ENCODE peak calls at places on chromosomes 7 and 10, in four cellular contexts. X, Y, V and J are unnamed samples.

GRCh38 chr7:75920431-75921161 is 5.6 kb downstream of the POR start:
- DNase-seq in X (peak; percentile 46), Y (no peak), V (no peak), J (no peak)

GRCh38 chr7:138030679-138031351 is 28.9 kb upstream of the CREB3L2 start:
- DNase-seq in X (no peak), Y (no peak), V (no peak), J (no peak)

GRCh38 chr10:70130878-70131559 is 1.6 kb downstream of the AIFM2 start:
- DNase-seq in X (no peak), Y (no peak), V (no peak), J (no peak)

GRCh38 chr7:83739527-83739926 is 90.6 kb upstream of the SEMA3E start:
- DNase-seq in X (no peak), Y (no peak), V (no peak), J (no peak)

GRCh38 chr7:21086688-21087087 is 300.0 kb upstream of the SP8 start:
- DNase-seq in X (no peak), Y (no peak), V (no peak), J (no peak)

GRCh38 chr7:22447759-22448158 is 52.2 kb downstream of the STEAP1B start:
- DNase-seq in X (no peak), Y (no peak), V (peak; percentile 88), J (no peak)

GRCh38 chr7:65475734-65476319 is 102.2 kb downstream of the ZNF92 start:
- DNase-seq in X (no peak), Y (no peak), V (peak; percentile 67), J (no peak)

GRCh38 chr10:5581670-5582566 is 57.2 kb downstream of the CALML3 start:
- DNase-seq in X (no peak), Y (no peak), V (peak; percentile 55), J (no peak)

GRCh38 chr7:7808156-7808555 is 89.7 kb upstream of the RPA3 start:
- DNase-seq in X (peak; percentile 14), Y (no peak), V (no peak), J (no peak)

GRCh38 chr7:24422611-24423010 is 138.6 kb downstream of the NPY start:
- DNase-seq in X (no peak), Y (no peak), V (no peak), J (no peak)

GRCh38 chr10:124639206-124639605 is 105.0 kb downstream of the FAM53B start:
- DNase-seq in X (no peak), Y (no peak), V (no peak), J (no peak)

GRCh38 chr7:100572949-100573675 is 588 bp downstream of the SAP25 start:
- DNase-seq in X (no peak), Y (no peak), V (no peak), J (no peak)

GRCh38 chr10:116811691-116812090 is 37.6 kb upstream of the ENO4 start:
- DNase-seq in X (no peak), Y (no peak), V (no peak), J (no peak)

GRCh38 chr7:22725585-22725984 is 1.4 kb upstream of the IL6 start:
- DNase-seq in X (peak; percentile 50), Y (no peak), V (no peak), J (peak; percentile 27)

GRCh38 chr7:130996205-130996840 is 262.3 kb upstream of the KLF14 start:
- DNase-seq in X (no peak), Y (no peak), V (no peak), J (no peak)

GRCh38 chr10:123241391-123242141 is 87.4 kb downstream of the BUB3 start:
- DNase-seq in X (no peak), Y (no peak), V (no peak), J (no peak)

GRCh38 chr10:59281861-59282260 is 80.5 kb downstream of the FAM13C start:
- DNase-seq in X (no peak), Y (no peak), V (no peak), J (no peak)

GRCh38 chr7:98034044-98035035 is 44.3 kb upstream of the OCM2 start:
- DNase-seq in X (no peak), Y (peak; percentile 65), V (no peak), J (no peak)

GRCh38 chr7:73622909-73623797 is 1.2 kb downstream of the MLXIPL start:
- DNase-seq in X (peak; percentile 81), Y (peak; percentile 88), V (no peak), J (no peak)

GRCh38 chr7:4733936-4734528 is 41.4 kb upstream of the AP5Z1 start:
- DNase-seq in X (no peak), Y (no peak), V (no peak), J (no peak)

GRCh38 chr7:151856516-151856915 is 20.4 kb downstream of the PRKAG2 start:
- DNase-seq in X (no peak), Y (no peak), V (no peak), J (no peak)

GRCh38 chr10:131933016-131933694 is 32.3 kb downstream of the PPP2R2D start:
- DNase-seq in X (peak; percentile 48), Y (no peak), V (no peak), J (no peak)

GRCh38 chr10:130364631-130365030 is 228.4 kb downstream of the GLRX3 start:
- DNase-seq in X (no peak), Y (no peak), V (no peak), J (no peak)

GRCh38 chr10:58672855-58673254 is 160.2 kb downstream of the BICC1 start:
- DNase-seq in X (no peak), Y (no peak), V (no peak), J (no peak)

GRCh38 chr10:42367532-42368230 is 270.7 kb downstream of the ZNF33B start:
- DNase-seq in X (peak; percentile 97), Y (no peak), V (peak; percentile 15), J (no peak)

GRCh38 chr7:131893627-131894345 is 337.4 kb upstream of the PODXL start:
- DNase-seq in X (no peak), Y (no peak), V (no peak), J (no peak)

GRCh38 chr7:103951311-103951710 is 38.1 kb downstream of the RELN start:
- DNase-seq in X (no peak), Y (no peak), V (no peak), J (no peak)

GRCh38 chr10:25209618-25210017 is 34.8 kb downstream of the GPR158 start:
- DNase-seq in X (no peak), Y (no peak), V (no peak), J (no peak)

GRCh38 chr7:2042650-2043049 is 190.1 kb downstream of the MAD1L1 start:
- DNase-seq in X (no peak), Y (no peak), V (no peak), J (no peak)

GRCh38 chr10:71010730-71011129 is 122.4 kb upstream of the PCBD1 start:
- DNase-seq in X (no peak), Y (no peak), V (no peak), J (no peak)

GRCh38 chr10:130018253-130018652 is 54.2 kb upstream of the EBF3 start:
- DNase-seq in X (no peak), Y (no peak), V (no peak), J (no peak)

GRCh38 chr10:43781480-43782361 is 133.0 kb upstream of the ZNF32 start:
- DNase-seq in X (no peak), Y (no peak), V (peak; percentile 13), J (no peak)

GRCh38 chr10:86443069-86443468 is 76.5 kb upstream of the GRID1 start:
- DNase-seq in X (no peak), Y (no peak), V (no peak), J (no peak)

GRCh38 chr10:54469587-54470323 is 331.3 kb downstream of the PCDH15 start:
- DNase-seq in X (no peak), Y (no peak), V (no peak), J (no peak)

GRCh38 chr10:77159538-77160110 is 478.0 kb downstream of the KCNMA1 start:
- DNase-seq in X (no peak), Y (no peak), V (no peak), J (no peak)

GRCh38 chr10:77160679-77161078 is 476.9 kb downstream of the KCNMA1 start:
- DNase-seq in X (no peak), Y (no peak), V (no peak), J (no peak)

GRCh38 chr10:77157248-77158019 is 480.2 kb downstream of the KCNMA1 start:
- DNase-seq in X (no peak), Y (no peak), V (no peak), J (no peak)

GRCh38 chr10:77156406-77156879 is 481.2 kb downstream of the KCNMA1 start:
- DNase-seq in X (no peak), Y (no peak), V (no peak), J (no peak)

GRCh38 chr10:77158666-77159065 is 478.9 kb downstream of the KCNMA1 start:
- DNase-seq in X (no peak), Y (no peak), V (no peak), J (no peak)
- TF ChIP-seq SRF in X (no peak), Y (no peak), V (no peak), J (no peak)

GRCh38 chr10:100621360-100622205 is 85.8 kb downstream of the HIF1AN start:
- DNase-seq in X (no peak), Y (no peak), V (no peak), J (no peak)
- TF ChIP-seq EGR1 in X (no peak), Y (no peak), V (no peak), J (no peak)

GRCh38 chr7:37346761-37347160 is 101.9 kb downstream of the ELMO1 start:
- DNase-seq in X (no peak), Y (no peak), V (no peak), J (no peak)
- TF ChIP-seq SRF in X (no peak), Y (no peak), V (no peak), J (no peak)

GRCh38 chr7:157428554-157428945 is 91.7 kb downstream of the DNAJB6 start:
- DNase-seq in X (no peak), Y (peak; percentile 44), V (no peak), J (no peak)
- TF ChIP-seq EGR1 in X (no peak), Y (no peak), V (no peak), J (no peak)

GRCh38 chr7:72112992-72113391 is 299.1 kb downstream of the CALN1 start:
- DNase-seq in X (no peak), Y (no peak), V (no peak), J (no peak)
- TF ChIP-seq SRF in X (no peak), Y (no peak), V (no peak), J (no peak)

DNA sequence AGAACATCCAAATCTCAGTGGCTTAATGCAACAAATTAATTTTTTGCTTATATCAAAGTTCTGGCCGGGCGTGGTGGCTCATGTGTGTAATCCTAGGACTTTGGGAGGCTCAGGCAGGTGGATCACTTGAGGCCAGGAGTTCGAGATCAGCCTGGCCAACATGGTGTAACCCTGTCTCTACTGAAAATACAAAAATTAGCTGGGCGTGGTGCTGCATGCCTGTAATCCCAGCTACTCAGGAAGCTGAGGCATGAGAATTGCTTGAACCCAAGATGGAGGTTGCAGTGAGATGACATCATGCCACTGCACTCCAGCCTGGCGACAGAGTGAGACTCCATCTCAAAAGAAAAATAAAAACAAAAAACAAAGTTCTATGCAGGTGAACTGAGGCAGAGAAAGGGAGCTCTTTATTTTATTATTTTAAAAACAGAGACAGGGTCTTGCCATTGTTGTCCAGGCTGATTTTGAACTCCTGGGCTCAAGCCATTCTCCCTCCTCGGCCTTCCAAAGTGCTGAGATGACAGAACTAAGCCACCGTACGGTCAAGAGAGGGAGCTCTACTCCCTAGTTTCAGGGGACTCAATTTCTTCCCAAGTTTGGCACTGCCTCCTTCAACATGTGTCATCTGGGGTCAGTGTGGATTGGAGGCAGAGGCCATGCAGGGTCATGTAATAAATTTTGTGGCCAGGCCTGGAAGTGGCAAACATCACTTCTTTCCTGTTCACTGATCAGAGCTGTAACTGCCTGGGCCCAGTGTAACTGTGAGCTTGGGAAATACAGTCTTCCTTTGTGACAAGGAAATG is 2.4 kb downstream of the ADCK2 start:
- DNase-seq in X (peak; percentile 79), Y (no peak), V (no peak), J (peak; percentile 27)
- TF ChIP-seq EGR1 in X (no peak), Y (no peak), V (no peak), J (no peak)

GRCh38 chr7:87944547-87944946 is 10.5 kb downstream of the ADAM22 start:
- DNase-seq in X (no peak), Y (no peak), V (no peak), J (no peak)
- TF ChIP-seq SRF in X (no peak), Y (no peak), V (no peak), J (no peak)

GRCh38 chr7:70434821-70435220 is 697.1 kb upstream of the GALNT17 start:
- DNase-seq in X (no peak), Y (no peak), V (no peak), J (no peak)
- TF ChIP-seq EGR1 in X (no peak), Y (no peak), V (no peak), J (no peak)